ENCODE peak calls at places on chromosomes 11 and 22, in seven cellular contexts. I is body of pancreas, O is A549, Y is A673, A is hepatocyte, J is left ventricle myocardium inferior, T is Peyer's patch. U is an unnamed sample.

GRCh38 chr11:36469063-36469462 is 41.0 kb downstream of the TRAF6 start:
- DNase-seq in I (no peak), O (peak; percentile 16), Y (peak; percentile 61), A (no peak), J (no peak), T (no peak), U (no peak)

GRCh38 chr11:10438451-10438850 is 16.6 kb upstream of the AMPD3 start:
- DNase-seq in I (no peak), O (no peak), Y (no peak), A (no peak), J (no peak), T (no peak), U (no peak)

GRCh38 chr11:17814546-17814945 is 80.0 kb downstream of the KCNC1 start:
- DNase-seq in I (no peak), O (no peak), Y (no peak), A (no peak), J (no peak), T (no peak), U (no peak)

GRCh38 chr11:60761436-60762190 is 4.9 kb downstream of the MS4A15 start:
- DNase-seq in I (no peak), O (no peak), Y (no peak), A (no peak), J (no peak), T (no peak), U (no peak)

GRCh38 chr11:2690596-2691354 is 9.0 kb downstream of the KCNQ1OT1 start:
- DNase-seq in I (no peak), O (no peak), Y (no peak), A (no peak), J (no peak), T (no peak), U (peak; percentile 14)

GRCh38 chr22:46993626-46994025 is 231.2 kb downstream of the TBC1D22A start:
- DNase-seq in I (peak; percentile 89), O (no peak), Y (no peak), A (no peak), J (no peak), T (no peak), U (no peak)

GRCh38 chr11:23284626-23285025 is 424.4 kb upstream of the CCDC179 start:
- DNase-seq in I (no peak), O (no peak), Y (no peak), A (no peak), J (no peak), T (no peak), U (no peak)

GRCh38 chr22:38417252-38418060 is 37.5 kb downstream of the KCNJ4 start:
- DNase-seq in I (no peak), O (no peak), Y (no peak), A (peak; percentile 2), J (no peak), T (no peak), U (peak; percentile 53)

GRCh38 chr11:37322333-37323194 is 724.5 kb upstream of the RAG2 start:
- DNase-seq in I (no peak), O (no peak), Y (no peak), A (no peak), J (no peak), T (no peak), U (no peak)

GRCh38 chr11:102451693-102452460 is 688 bp downstream of the TMEM123 start:
- DNase-seq in I (peak; percentile 71), O (peak; percentile 57), Y (peak; percentile 83), A (peak; percentile 87), J (peak; percentile 70), T (peak; percentile 79), U (peak; percentile 62)

GRCh38 chr11:6099577-6099976 is 7.9 kb upstream of the OR56B4 start:
- DNase-seq in I (no peak), O (no peak), Y (no peak), A (no peak), J (no peak), T (no peak), U (no peak)

GRCh38 chr22:44024288-44024908 is at the start of gene PARVB:
- DNase-seq in I (no peak), O (peak; percentile 9), Y (peak; percentile 13), A (peak; percentile 51), J (peak; percentile 55), T (peak; percentile 39), U (no peak)

GRCh38 chr11:57387284-57388030 is 3.0 kb downstream of the PRG2 start:
- DNase-seq in I (no peak), O (peak; percentile 25), Y (peak; percentile 19), A (no peak), J (peak; percentile 46), T (no peak), U (no peak)

GRCh38 chr11:47355283-47356128 is 3.0 kb upstream of the MYBPC3 start:
- DNase-seq in I (peak; percentile 96), O (peak; percentile 98), Y (peak; percentile 99), A (peak; percentile 96), J (peak; percentile 96), T (peak; percentile 46), U (peak; percentile 89)

GRCh38 chr11:21142007-21142406 is 472.6 kb downstream of the NELL1 start:
- DNase-seq in I (no peak), O (peak; percentile 4), Y (peak; percentile 48), A (peak; percentile 17), J (no peak), T (no peak), U (no peak)

GRCh38 chr11:126284829-126285228 is 1.9 kb downstream of the TIRAP start:
- DNase-seq in I (peak; percentile 70), O (peak; percentile 48), Y (peak; percentile 95), A (peak; percentile 69), J (no peak), T (peak; percentile 82), U (peak; percentile 62)

GRCh38 chr11:10694481-10695239 is 1.1 kb upstream of the IRAG1 start:
- DNase-seq in I (no peak), O (no peak), Y (no peak), A (no peak), J (no peak), T (no peak), U (no peak)

GRCh38 chr11:35875063-35875462 is 68.8 kb upstream of the LDLRAD3 start:
- DNase-seq in I (no peak), O (no peak), Y (no peak), A (no peak), J (no peak), T (no peak), U (no peak)

GRCh38 chr22:32646476-32646875 is 155.0 kb upstream of the TIMP3 start:
- DNase-seq in I (no peak), O (no peak), Y (no peak), A (no peak), J (no peak), T (no peak), U (no peak)

GRCh38 chr11:72642815-72643511 is 31.3 kb downstream of the PDE2A start:
- DNase-seq in I (peak; percentile 46), O (peak; percentile 65), Y (peak; percentile 70), A (peak; percentile 78), J (peak; percentile 64), T (peak; percentile 24), U (peak; percentile 79)

GRCh38 chr11:11786771-11787170 is 55.0 kb upstream of the USP47 start:
- DNase-seq in I (no peak), O (peak; percentile 47), Y (peak; percentile 22), A (peak; percentile 25), J (no peak), T (no peak), U (no peak)
- TF ChIP-seq CTCF in I (peak; percentile 31), O (peak; percentile 54), Y (peak; percentile 46), A (peak; percentile 55), J (peak; percentile 62), T (no peak), U (peak; percentile 44)

GRCh38 chr11:74268451-74268850 is 43.0 kb downstream of the P4HA3 start:
- DNase-seq in I (no peak), O (no peak), Y (no peak), A (no peak), J (no peak), T (no peak), U (no peak)

GRCh38 chr11:74269161-74269809 is 42.2 kb downstream of the P4HA3 start:
- DNase-seq in I (no peak), O (peak; percentile 78), Y (no peak), A (peak; percentile 23), J (no peak), T (no peak), U (no peak)

GRCh38 chr11:74262725-74263124 is 48.7 kb downstream of the P4HA3 start:
- DNase-seq in I (no peak), O (no peak), Y (no peak), A (no peak), J (no peak), T (no peak), U (no peak)

DNA sequence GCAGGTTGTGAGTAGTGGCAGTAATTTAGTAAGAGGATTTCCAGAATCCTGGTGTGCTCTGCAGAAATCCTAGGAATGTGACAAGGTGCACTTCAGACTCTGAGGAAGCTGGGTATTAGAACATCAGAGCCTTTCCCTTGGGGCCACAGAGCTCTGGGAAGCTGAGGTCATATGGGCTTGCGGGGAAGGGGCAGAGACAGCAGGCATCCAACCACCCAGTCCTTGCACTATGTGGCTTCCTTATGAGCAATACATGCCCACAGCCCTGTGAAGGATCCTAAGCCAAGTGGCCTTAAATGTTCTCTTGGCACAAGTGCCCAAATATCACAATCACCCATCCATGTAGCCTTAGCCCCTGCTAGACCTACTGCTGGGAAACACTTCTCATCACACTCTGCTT is 46.2 kb downstream of the P4HA3 start:
- DNase-seq in I (no peak), O (no peak), Y (no peak), A (no peak), J (no peak), T (no peak), U (no peak)
- H3K4me1 ChIP-seq in I (no peaks in the 10 kb centered on the region), O (peaks cover 61% of the 10 kb centered on the region), Y (no peaks in the 10 kb centered on the region), A (peaks cover 4% of the 10 kb centered on the region), J (no peaks in the 10 kb centered on the region), T (no peaks in the 10 kb centered on the region), U (no peaks in the 10 kb centered on the region)

DNA sequence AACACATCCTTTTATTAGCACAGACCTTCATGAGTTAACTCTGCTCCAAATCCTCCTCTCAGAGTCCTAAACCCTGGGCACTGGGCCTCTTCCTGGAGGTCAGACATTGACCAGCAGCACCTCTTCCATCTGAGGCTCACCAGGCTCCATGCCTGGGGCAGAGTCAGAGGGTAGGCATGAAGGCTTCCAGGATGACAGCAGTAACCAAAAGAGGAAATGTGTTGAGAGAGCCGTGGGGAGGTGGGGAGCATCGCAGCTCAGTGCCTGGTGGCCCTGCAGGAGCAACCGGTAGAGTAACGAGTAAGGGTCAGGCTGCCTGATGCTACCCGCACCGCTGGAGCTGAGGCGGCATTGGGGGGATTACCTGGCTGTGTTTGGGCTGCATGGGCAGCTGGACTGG is 9.4 kb upstream of the NAV2 start:
- DNase-seq in I (no peak), O (no peak), Y (no peak), A (no peak), J (no peak), T (no peak), U (no peak)
- H3K4me3 ChIP-seq in I (no peak overlapping the region), O (no peak overlapping the region), Y (no peak overlapping the region), A (no peak overlapping the region), J (no peak overlapping the region), T (no peak overlapping the region), U (no peak overlapping the region)

DNA sequence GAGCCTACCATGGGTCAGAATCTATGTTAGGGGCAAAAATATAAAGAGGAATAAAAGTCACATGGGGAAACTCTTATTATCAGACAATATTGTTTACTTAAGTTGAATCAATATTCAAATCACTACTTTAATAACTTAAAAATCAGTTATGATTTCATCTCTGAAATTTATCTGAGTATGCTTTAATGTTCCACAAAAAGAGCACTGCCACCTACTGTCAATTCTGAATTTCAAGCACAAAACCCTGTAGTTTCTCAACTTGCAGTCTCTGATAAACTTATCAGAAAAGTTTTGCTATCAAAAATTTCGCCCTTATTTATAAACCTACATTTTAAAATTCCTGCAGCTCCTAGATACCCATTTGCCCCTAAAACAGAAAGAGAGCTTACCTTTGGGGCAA is 47.3 kb downstream of the RDX start:
- DNase-seq in I (no peak), O (no peak), Y (peak; percentile 23), A (no peak), J (no peak), T (no peak), U (no peak)
- TF ChIP-seq CTCF in I (peak; percentile 18), O (peak; percentile 45), Y (peak; percentile 63), A (peak; percentile 49), J (peak; percentile 38), T (peak; percentile 6), U (no peak)